ENCODE peak calls at places on chromosomes 12 and 14, in eight cellular contexts. I is HepG2, G is stomach, Q is HCT116, B is GM23338, U is SK-N-SH, L is breast epithelium, T is endothelial cell of umbilical vein. X is an unnamed sample. For H3K36me3, the result is how much of the 10 kb centered on the place peaks cover.

GRCh38 chr12:9673404-9674225 is 4.1 kb downstream of the CLEC2D start:
- DNase-seq in U (peak), Q (peak), I (peak), B (peak), L (no peak), G (no peak), T (peak), X (no peak)

GRCh38 chr14:76961631-76962302 is 66.7 kb downstream of the IRF2BPL start:
- DNase-seq in T (peak), U (no peak), G (peak), B (peak), L (peak), Q (peak), I (peak), X (peak)

GRCh38 chr14:47710581-47710980 is 35.2 kb upstream of the MDGA2 start:
- DNase-seq in T (no peak), G (no peak), Q (no peak), L (no peak), I (no peak), B (no peak), U (no peak), X (no peak)

GRCh38 chr12:29286081-29286800 is 94.7 kb downstream of the ERGIC2 start:
- DNase-seq in G (no peak), I (no peak), U (peak), L (no peak), T (peak), B (no peak), Q (no peak), X (no peak)

GRCh38 chr12:65327207-65328076 is 49.0 kb downstream of the MSRB3 start:
- DNase-seq in B (no peak), L (no peak), Q (no peak), T (peak), G (no peak), U (no peak), I (peak), X (no peak)

GRCh38 chr12:12819752-12820311 is 6.7 kb downstream of the DDX47 start:
- DNase-seq in B (no peak), G (no peak), I (no peak), T (peak), L (no peak), U (no peak), Q (no peak), X (peak)

GRCh38 chr14:56196274-56196673 is 78.1 kb downstream of the PELI2 start:
- DNase-seq in U (no peak), T (no peak), B (no peak), I (no peak), G (no peak), Q (no peak), L (no peak), X (no peak)

GRCh38 chr12:18284461-18284860 is 23.1 kb downstream of the PIK3C2G start:
- DNase-seq in U (no peak), G (no peak), Q (no peak), L (no peak), T (peak), I (no peak), B (no peak), X (no peak)

GRCh38 chr12:113891737-113892520 is 74.2 kb downstream of the RBM19 start:
- DNase-seq in U (no peak), L (no peak), I (no peak), G (no peak), T (peak), Q (peak), B (no peak), X (no peak)

GRCh38 chr12:1131811-1132224 is 140.8 kb downstream of the ERC1 start:
- DNase-seq in G (peak), L (peak), B (no peak), T (no peak), U (no peak), Q (no peak), I (no peak), X (peak)

GRCh38 chr14:78606111-78606510 is 435.9 kb downstream of the NRXN3 start:
- DNase-seq in U (no peak), Q (no peak), T (peak), I (no peak), G (no peak), L (no peak), B (no peak), X (no peak)

GRCh38 chr12:6929806-6930452 is 2.2 kb downstream of the ATN1 start:
- DNase-seq in L (no peak), I (no peak), T (no peak), G (no peak), U (no peak), B (no peak), Q (no peak), X (no peak)

GRCh38 chr14:96037891-96038557 is 1.1 kb upstream of the C14orf132 start:
- DNase-seq in Q (peak), T (no peak), B (peak), I (no peak), G (peak), U (peak), L (no peak), X (no peak)

DNA sequence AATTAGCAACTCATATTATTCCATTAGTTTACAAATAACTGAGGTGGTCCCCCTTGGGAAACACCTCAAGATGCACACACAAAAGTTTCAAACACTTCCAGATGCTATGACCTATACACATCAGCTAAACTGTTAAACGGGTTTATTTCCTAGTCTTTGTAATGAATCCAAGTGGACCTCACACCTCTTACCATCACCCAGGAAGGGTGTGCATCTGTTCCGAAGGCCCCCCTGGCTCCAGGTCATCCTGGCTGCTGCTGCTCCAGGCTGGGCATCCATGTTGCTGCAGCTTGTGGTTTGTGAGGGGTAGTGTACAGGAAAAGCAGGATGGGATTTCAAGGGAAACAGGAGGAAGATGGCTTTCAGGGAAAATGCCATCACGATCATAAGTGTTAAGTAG is 6.8 kb downstream of the HNRNPC start:
- DNase-seq in I (no peak), G (no peak), T (no peak), U (no peak), B (no peak), L (no peak), Q (no peak), X (no peak)
- H3K36me3 ChIP-seq in I (half or more), G (half or more), T (under half), U (half or more), B (half or more), L (under half), Q (half or more), X (under half)

DNA sequence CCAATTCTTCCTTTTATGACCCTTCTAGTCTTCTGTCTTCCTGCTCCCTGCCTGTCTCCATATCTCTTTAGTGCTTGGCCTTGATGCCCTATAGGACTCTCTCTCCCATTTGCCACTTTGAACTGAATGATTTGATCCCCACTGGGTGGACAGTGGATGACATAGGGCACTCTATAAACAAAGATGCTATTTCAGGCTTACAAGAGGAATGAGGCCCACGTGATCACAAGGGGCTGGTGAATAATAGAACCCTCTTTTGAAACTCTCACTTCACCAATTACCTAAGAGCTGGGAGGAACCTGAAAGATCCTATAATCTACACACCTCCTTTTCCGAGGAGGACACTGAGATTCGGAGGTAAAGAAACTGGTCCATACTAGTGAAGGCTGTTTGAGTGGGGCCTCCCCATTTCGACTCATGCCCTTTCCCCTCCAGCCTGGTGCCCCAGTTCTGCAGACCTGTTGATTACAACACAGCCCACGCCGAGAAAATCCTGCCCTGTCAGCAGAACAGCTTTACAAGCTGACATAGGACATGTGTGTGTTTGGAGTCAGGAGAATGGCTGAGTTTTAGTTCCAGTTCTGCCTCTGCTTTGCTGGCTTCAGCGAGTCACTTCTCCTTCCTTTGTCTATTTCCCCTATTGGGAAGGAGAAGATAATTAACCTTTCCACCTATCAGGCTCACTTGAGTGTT is 400.3 kb downstream of the ZFP36L1 start:
- DNase-seq in G (peak), B (no peak), L (no peak), I (peak), T (no peak), U (no peak), Q (no peak), X (peak)
- TF ChIP-seq POLR2AphosphoS5 in G (peak), B (no peak), L (no peak), I (no peak), T (no peak), U (no peak), Q (no peak), X (no peak)

GRCh38 chr12:124979568-124979967 is 9.4 kb downstream of the DHX37 start:
- DNase-seq in I (no peak), U (no peak), Q (no peak), L (no peak), B (no peak), G (no peak), T (no peak), X (no peak)
- H3K36me3 ChIP-seq in I (half or more), U (under half), Q (under half), L (under half), B (under half), G (half or more), T (under half), X (under half)

GRCh38 chr12:2891240-2892053 is 756 bp downstream of the TULP3 start:
- DNase-seq in T (peak), B (peak), L (peak), Q (no peak), G (peak), U (peak), I (peak), X (peak)
- TF ChIP-seq POLR2AphosphoS5 in T (no peak), B (no peak), L (no peak), Q (no peak), G (peak), U (no peak), I (no peak), X (no peak)

GRCh38 chr12:109991586-109991985 is 4.6 kb downstream of the GIT2 start:
- DNase-seq in B (no peak), Q (no peak), G (no peak), L (no peak), U (no peak), I (no peak), T (no peak), X (no peak)

GRCh38 chr12:109988903-109989302 is 7.3 kb downstream of the GIT2 start:
- DNase-seq in L (no peak), B (no peak), T (peak), G (no peak), Q (no peak), U (no peak), I (no peak), X (no peak)

GRCh38 chr12:109988274-109988673 is 7.9 kb downstream of the GIT2 start:
- DNase-seq in G (no peak), Q (no peak), U (no peak), T (no peak), I (no peak), L (no peak), B (no peak), X (no peak)

GRCh38 chr12:109989380-109989779 is 6.8 kb downstream of the GIT2 start:
- DNase-seq in G (no peak), B (no peak), T (no peak), U (no peak), I (no peak), Q (no peak), L (no peak), X (no peak)

GRCh38 chr12:109987615-109988014 is 8.6 kb downstream of the GIT2 start:
- DNase-seq in B (no peak), U (no peak), T (no peak), G (no peak), L (no peak), I (no peak), Q (no peak), X (no peak)
- H3K36me3 ChIP-seq in B (under half), U (under half), T (under half), G (half or more), L (under half), I (half or more), Q (under half), X (under half)